ENCODE peak calls at places on chromosomes 13 and 19, in nine cellular contexts. W is CD8-positive, alpha-beta T cell; N is fibroblast of lung; Z is GM12865; U is lung; G is suprapubic skin; D is left ventricle myocardium inferior; Y is fibroblast of mammary gland; J is BJ. E is an unnamed sample.

GRCh38 chr19:1150333-1151036 is 23.6 kb downstream of the SBNO2 start:
- DNase-seq in W (no peak), N (no peak), Z (no peak), U (no peak), G (no peak), D (no peak), Y (no peak), J (no peak), E (no peak)

GRCh38 chr13:77430377-77430951 is 103.6 kb upstream of the MYCBP2 start:
- DNase-seq in W (no peak), N (no peak), Z (peak), U (no peak), G (no peak), D (no peak), Y (no peak), J (no peak), E (no peak)

GRCh38 chr19:14150041-14150769 is 13.8 kb upstream of the ASF1B start:
- DNase-seq in W (no peak), N (no peak), Z (no peak), U (no peak), G (no peak), D (no peak), Y (no peak), J (no peak), E (no peak)

GRCh38 chr19:406121-406711 is 2.7 kb downstream of the C2CD4C start:
- DNase-seq in W (no peak), N (no peak), Z (no peak), U (no peak), G (peak), D (no peak), Y (no peak), J (no peak), E (no peak)

GRCh38 chr13:75250526-75251183 is 231.3 kb downstream of the TBC1D4 start:
- DNase-seq in W (no peak), N (peak), Z (no peak), U (no peak), G (no peak), D (no peak), Y (peak), J (no peak), E (peak)

GRCh38 chr19:21463449-21464105 is 41.8 kb upstream of the ZNF429 start:
- DNase-seq in W (peak), N (peak), Z (no peak), U (peak), G (no peak), D (peak), Y (no peak), J (no peak), E (no peak)

GRCh38 chr13:45995245-45995644 is 57.3 kb downstream of the ZC3H13 start:
- DNase-seq in W (no peak), N (no peak), Z (no peak), U (no peak), G (no peak), D (no peak), Y (no peak), J (no peak), E (no peak)

GRCh38 chr19:45166723-45167252 is 6.0 kb upstream of the NKPD1 start:
- DNase-seq in W (no peak), N (no peak), Z (no peak), U (no peak), G (no peak), D (peak), Y (no peak), J (no peak), E (peak)

GRCh38 chr19:2634228-2634951 is 68.1 kb downstream of the GNG7 start:
- DNase-seq in W (no peak), N (peak), Z (peak), U (peak), G (no peak), D (peak), Y (no peak), J (no peak), E (peak)

GRCh38 chr19:35995655-35995993 is 636 bp downstream of the SDHAF1 start:
- DNase-seq in W (no peak), N (peak), Z (peak), U (peak), G (no peak), D (peak), Y (peak), J (no peak), E (peak)

GRCh38 chr13:100828226-100828625 is 153.6 kb upstream of the TMTC4 start:
- DNase-seq in W (no peak), N (no peak), Z (no peak), U (no peak), G (no peak), D (no peak), Y (no peak), J (no peak), E (no peak)

GRCh38 chr13:24032674-24033073 is 127.8 kb upstream of the SPATA13 start:
- DNase-seq in W (no peak), N (no peak), Z (no peak), U (peak), G (no peak), D (no peak), Y (peak), J (no peak), E (peak)

GRCh38 chr13:51057931-51058330 is 53.1 kb downstream of the C13orf42 start:
- DNase-seq in W (no peak), N (no peak), Z (no peak), U (no peak), G (no peak), D (no peak), Y (no peak), J (no peak), E (no peak)

GRCh38 chr19:9156304-9156703 is 16.1 kb downstream of the ZNF317 start:
- DNase-seq in W (no peak), N (no peak), Z (no peak), U (no peak), G (no peak), D (no peak), Y (no peak), J (no peak), E (no peak)

GRCh38 chr13:52127783-52128702 is 830 bp downstream of the NEK5 start:
- DNase-seq in W (peak), N (peak), Z (peak), U (peak), G (no peak), D (peak), Y (peak), J (peak), E (peak)

GRCh38 chr19:56105090-56105701 is 15.9 kb downstream of the ZNF787 start:
- DNase-seq in W (peak), N (peak), Z (no peak), U (peak), G (no peak), D (peak), Y (peak), J (no peak), E (peak)

GRCh38 chr13:94776956-94777355 is 64.6 kb upstream of the SOX21 start:
- DNase-seq in W (no peak), N (no peak), Z (no peak), U (no peak), G (no peak), D (no peak), Y (no peak), J (no peak), E (no peak)

GRCh38 chr13:51976423-51976822 is 34.8 kb downstream of the ATP7B start:
- DNase-seq in W (no peak), N (no peak), Z (no peak), U (no peak), G (no peak), D (no peak), Y (peak), J (no peak), E (no peak)

GRCh38 chr19:16751701-16752100 is 32.1 kb downstream of the NWD1 start:
- DNase-seq in W (no peak), N (no peak), Z (no peak), U (no peak), G (no peak), D (no peak), Y (no peak), J (no peak), E (no peak)

GRCh38 chr13:113400621-113401451 is 36.9 kb upstream of the GRTP1 start:
- DNase-seq in W (no peak), N (no peak), Z (no peak), U (no peak), G (peak), D (peak), Y (no peak), J (no peak), E (no peak)

GRCh38 chr13:24605923-24606372 is 74.3 kb upstream of the ATP12A start:
- DNase-seq in W (no peak), N (peak), Z (peak), U (no peak), G (no peak), D (no peak), Y (peak), J (no peak), E (peak)

GRCh38 chr19:52170304-52170703 is 1.1 kb downstream of the ZNF836 start:
- DNase-seq in W (peak), N (no peak), Z (no peak), U (no peak), G (no peak), D (no peak), Y (no peak), J (no peak), E (no peak)

GRCh38 chr19:30842926-30843325 is 470.7 kb downstream of the ZNF536 start:
- DNase-seq in W (no peak), N (no peak), Z (no peak), U (no peak), G (no peak), D (no peak), Y (no peak), J (no peak), E (no peak)

GRCh38 chr19:7863971-7864718 is 10.0 kb downstream of the PRR36 start:
- DNase-seq in W (no peak), N (no peak), Z (no peak), U (no peak), G (no peak), D (no peak), Y (no peak), J (no peak), E (no peak)

GRCh38 chr19:35755550-35756371 is 1.1 kb downstream of the HSPB6 start:
- DNase-seq in W (peak), N (peak), Z (no peak), U (no peak), G (peak), D (peak), Y (peak), J (no peak), E (peak)

GRCh38 chr19:47356900-47357299 is 7.8 kb downstream of the DHX34 start:
- DNase-seq in W (no peak), N (no peak), Z (no peak), U (no peak), G (no peak), D (no peak), Y (no peak), J (no peak), E (no peak)

GRCh38 chr13:30025351-30025750 is 174.9 kb upstream of the UBL3 start:
- DNase-seq in W (no peak), N (no peak), Z (no peak), U (no peak), G (no peak), D (no peak), Y (no peak), J (no peak), E (no peak)

GRCh38 chr13:29472317-29472961 is 123.0 kb downstream of the SLC7A1 start:
- DNase-seq in W (peak), N (peak), Z (peak), U (no peak), G (no peak), D (no peak), Y (peak), J (no peak), E (peak)

GRCh38 chr13:73417012-73417615 is 358.3 kb downstream of the KLF5 start:
- DNase-seq in W (no peak), N (no peak), Z (peak), U (no peak), G (no peak), D (no peak), Y (peak), J (no peak), E (peak)

GRCh38 chr13:40692946-40693345 is 26.5 kb upstream of the FOXO1 start:
- DNase-seq in W (no peak), N (no peak), Z (peak), U (no peak), G (no peak), D (no peak), Y (no peak), J (no peak), E (peak)

GRCh38 chr13:28451482-28452217 is 43.3 kb downstream of the FLT1 start:
- DNase-seq in W (no peak), N (peak), Z (no peak), U (no peak), G (no peak), D (no peak), Y (no peak), J (no peak), E (no peak)

GRCh38 chr13:27280841-27281240 is 10.2 kb downstream of the RASL11A start:
- DNase-seq in W (no peak), N (no peak), Z (no peak), U (no peak), G (no peak), D (no peak), Y (no peak), J (no peak), E (no peak)

GRCh38 chr13:27281420-27281819 is 10.8 kb downstream of the RASL11A start:
- DNase-seq in W (no peak), N (no peak), Z (no peak), U (no peak), G (no peak), D (no peak), Y (no peak), J (no peak), E (no peak)

GRCh38 chr13:27288397-27288796 is 17.8 kb downstream of the RASL11A start:
- DNase-seq in W (no peak), N (no peak), Z (no peak), U (no peak), G (peak), D (no peak), Y (no peak), J (no peak), E (no peak)

GRCh38 chr13:27280009-27280646 is 9.5 kb downstream of the RASL11A start:
- DNase-seq in W (no peak), N (no peak), Z (no peak), U (no peak), G (no peak), D (no peak), Y (no peak), J (no peak), E (no peak)

GRCh38 chr13:27283906-27284523 is 13.4 kb downstream of the RASL11A start:
- DNase-seq in W (no peak), N (peak), Z (peak), U (no peak), G (no peak), D (no peak), Y (peak), J (no peak), E (peak)
- TF ChIP-seq CTCF in W (no peak), N (peak), Z (peak), U (peak), G (peak), D (peak), Y (peak), J (peak), E (peak)

DNA sequence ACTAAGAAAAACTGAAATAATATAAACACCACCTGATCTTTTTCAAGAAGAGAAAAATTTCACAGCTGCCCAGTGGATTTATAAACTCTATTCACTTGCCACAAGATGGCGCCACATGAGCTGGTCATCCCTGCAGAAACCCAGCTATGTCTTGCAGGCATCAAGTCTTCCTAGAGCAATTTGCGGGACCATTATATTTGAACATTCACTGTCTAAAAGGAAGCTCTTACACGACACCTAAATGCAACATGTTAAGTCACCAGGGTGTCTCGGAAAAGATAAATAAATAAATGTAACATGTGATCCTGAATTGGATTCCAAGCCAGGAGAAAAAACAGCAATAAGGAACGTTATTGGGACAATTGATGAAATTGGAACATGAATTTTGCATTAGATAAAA is 20.3 kb upstream of the AKT2 start:
- DNase-seq in W (peak), N (peak), Z (peak), U (peak), G (no peak), D (peak), Y (peak), J (peak), E (peak)
- H3K4me3 ChIP-seq in W (no peak), N (no peak), Z (no peak), U (no peak), G (no peak), D (no peak), Y (no peak), J (no peak), E (no peak)

GRCh38 chr19:41297628-41298326 is 12.2 kb upstream of the CCDC97 start:
- DNase-seq in W (no peak), N (no peak), Z (peak), U (no peak), G (no peak), D (no peak), Y (no peak), J (no peak), E (no peak)
- TF ChIP-seq CTCF in W (no peak), N (no peak), Z (no peak), U (no peak), G (no peak), D (no peak), Y (no peak), J (no peak), E (no peak)

DNA sequence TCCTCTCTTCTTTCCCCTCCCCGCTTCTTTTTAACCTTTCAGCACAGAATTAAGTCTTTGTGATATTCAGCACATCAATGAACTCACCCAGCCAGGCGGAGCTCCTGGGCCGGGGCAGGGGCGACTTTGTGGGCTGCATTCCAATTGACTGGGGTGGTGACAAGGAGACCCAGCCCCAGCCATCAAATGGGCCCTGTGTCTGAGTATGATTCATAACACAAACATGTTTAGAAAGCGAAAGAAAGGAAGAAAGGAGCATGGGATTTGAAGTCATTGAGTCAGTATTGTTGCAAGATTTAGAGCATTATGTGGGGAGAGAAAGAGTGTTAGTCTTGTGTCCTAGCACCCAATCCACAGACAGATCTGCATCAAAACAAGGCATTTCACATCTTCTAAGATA is 185.3 kb downstream of the LHFPL6 start:
- DNase-seq in W (no peak), N (peak), Z (no peak), U (no peak), G (no peak), D (no peak), Y (peak), J (no peak), E (peak)
- H3K4me3 ChIP-seq in W (no peak), N (peak), Z (no peak), U (no peak), G (no peak), D (peak), Y (no peak), J (no peak), E (peak)

GRCh38 chr13:72221276-72221962 is 354.4 kb upstream of the DACH1 start:
- DNase-seq in W (no peak), N (no peak), Z (peak), U (no peak), G (no peak), D (no peak), Y (no peak), J (no peak), E (peak)
- TF ChIP-seq CTCF in W (no peak), N (peak), Z (peak), U (no peak), G (peak), D (peak), Y (peak), J (peak), E (peak)